ENCODE peak calls at places on chromosomes 6 and 20, in five cellular contexts. S, K, J, W and G are unnamed samples.

GRCh38 chr6:36997811-36998722 is 7.4 kb upstream of the FGD2 start:
- DNase-seq in S (no peak), K (no peak), J (no peak), W (no peak), G (no peak)

GRCh38 chr20:62063981-62064787 is 1.5 kb downstream of the TAF4 start:
- DNase-seq in S (peak), K (peak), J (peak), W (no peak), G (no peak)

GRCh38 chr6:10791673-10792072 is 44.1 kb downstream of the TMEM14B start:
- DNase-seq in S (no peak), K (no peak), J (no peak), W (no peak), G (no peak)

GRCh38 chr20:38245753-38246152 is 14.8 kb downstream of the KIAA1755 start:
- DNase-seq in S (no peak), K (no peak), J (no peak), W (no peak), G (no peak)

GRCh38 chr6:10659697-10660348 is 34.6 kb downstream of the C6orf52 start:
- DNase-seq in S (peak), K (peak), J (no peak), W (no peak), G (no peak)

GRCh38 chr20:49377326-49377725 is 99.5 kb upstream of the ZNFX1 start:
- DNase-seq in S (no peak), K (no peak), J (no peak), W (no peak), G (no peak)

GRCh38 chr6:99296261-99296660 is 53.2 kb downstream of the FAXC start:
- DNase-seq in S (no peak), K (no peak), J (no peak), W (no peak), G (no peak)

GRCh38 chr20:53660078-53660909 is 66.7 kb upstream of the ZNF217 start:
- DNase-seq in S (peak), K (peak), J (no peak), W (no peak), G (no peak)

GRCh38 chr6:12208190-12208589 is 82.0 kb upstream of the EDN1 start:
- DNase-seq in S (no peak), K (no peak), J (peak), W (peak), G (no peak)

GRCh38 chr20:44422083-44422482 is 53.6 kb upstream of the TTPAL start:
- DNase-seq in S (no peak), K (no peak), J (peak), W (no peak), G (no peak)

GRCh38 chr6:1442929-1443328 is 53.6 kb downstream of the FOXF2 start:
- DNase-seq in S (no peak), K (no peak), J (no peak), W (no peak), G (no peak)

GRCh38 chr20:50425076-50425475 is 85.1 kb upstream of the PTPN1 start:
- DNase-seq in S (no peak), K (no peak), J (no peak), W (no peak), G (no peak)

GRCh38 chr20:992801-993535 is 9.1 kb downstream of the RSPO4 start:
- DNase-seq in S (no peak), K (no peak), J (no peak), W (no peak), G (no peak)

GRCh38 chr6:56593801-56594318 is 48.8 kb downstream of the DST start:
- DNase-seq in S (no peak), K (no peak), J (no peak), W (no peak), G (no peak)

GRCh38 chr6:100050550-100050949 is 56.5 kb upstream of the MCHR2 start:
- DNase-seq in S (no peak), K (no peak), J (no peak), W (no peak), G (no peak)

GRCh38 chr20:35166242-35166830 is 5.5 kb upstream of the PROCR start:
- DNase-seq in S (no peak), K (no peak), J (no peak), W (peak), G (no peak)

GRCh38 chr20:63072231-63072791 is 65.5 kb upstream of the BHLHE23 start:
- DNase-seq in S (no peak), K (peak), J (no peak), W (peak), G (no peak)

DNA sequence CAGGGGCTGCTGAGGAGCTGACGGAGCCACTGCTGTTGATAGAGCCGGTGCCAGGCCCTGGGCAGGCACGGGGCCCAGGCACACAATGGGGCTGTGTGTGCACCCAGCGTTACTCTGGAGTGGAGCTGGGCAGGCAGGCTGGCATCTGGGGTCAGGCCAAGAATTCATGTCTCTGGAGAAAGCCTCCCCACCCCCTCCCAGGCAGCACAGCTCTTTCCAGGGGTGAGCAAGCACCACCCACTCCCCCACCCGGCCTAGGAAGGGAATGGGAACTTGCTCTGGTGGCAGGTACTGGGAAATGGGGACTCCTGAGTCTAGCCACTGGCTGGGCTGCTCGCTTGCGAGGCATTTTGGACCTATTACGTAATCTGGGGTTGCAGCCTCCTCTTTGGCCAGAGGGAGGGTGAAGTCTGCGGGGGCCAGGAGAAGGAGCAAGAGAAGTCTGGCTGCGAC is 22.7 kb downstream of the TFEB start:
- DNase-seq in S (no peak), K (no peak), J (no peak), W (peak), G (no peak)
- TF ChIP-seq CTCF in S (no peak), K (no peak), J (no peak), W (peak), G (no peak)

GRCh38 chr6:148612043-148612442 is 134.8 kb upstream of the UST start:
- DNase-seq in S (no peak), K (no peak), J (no peak), W (no peak), G (no peak)

GRCh38 chr6:148611213-148611612 is 135.6 kb upstream of the UST start:
- DNase-seq in S (no peak), K (no peak), J (peak), W (peak), G (no peak)

DNA sequence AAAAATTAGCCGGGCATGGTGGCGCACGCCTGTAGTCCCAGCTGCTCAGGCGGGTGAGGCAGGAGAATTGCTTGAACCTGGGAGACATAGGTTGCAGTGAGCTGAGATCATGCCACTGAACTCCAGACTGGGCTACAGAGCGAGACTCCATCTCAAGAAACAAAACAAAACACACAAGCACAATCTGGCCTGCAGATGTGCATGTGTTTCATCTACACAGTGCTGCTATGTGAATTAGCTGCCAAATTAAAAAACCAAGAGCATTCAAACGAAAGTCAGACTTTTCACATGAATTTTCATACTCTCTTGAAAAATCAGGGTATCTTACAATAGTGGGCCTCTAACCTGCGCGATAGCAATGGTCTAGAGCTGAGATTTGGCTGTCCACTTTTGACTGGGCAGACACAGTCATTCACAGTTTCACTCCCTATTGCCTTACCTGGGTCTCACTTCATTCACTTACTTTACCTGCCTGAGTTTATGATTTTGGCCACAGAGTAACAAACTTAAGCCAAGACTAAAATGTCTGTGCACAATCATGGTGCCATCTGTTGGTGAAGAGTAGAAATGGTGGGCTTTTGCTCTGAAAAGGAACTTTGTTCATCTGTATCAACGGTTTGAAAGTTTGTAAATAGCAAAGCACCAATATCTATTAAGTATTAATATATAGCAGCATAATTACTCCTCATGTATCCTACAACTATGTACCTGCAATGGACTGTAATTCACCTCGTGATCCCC is 138.4 kb upstream of the UST start:
- DNase-seq in S (no peak), K (no peak), J (peak), W (no peak), G (no peak)
- TF ChIP-seq CTCF in S (peak), K (no peak), J (peak), W (no peak), G (peak)

DNA sequence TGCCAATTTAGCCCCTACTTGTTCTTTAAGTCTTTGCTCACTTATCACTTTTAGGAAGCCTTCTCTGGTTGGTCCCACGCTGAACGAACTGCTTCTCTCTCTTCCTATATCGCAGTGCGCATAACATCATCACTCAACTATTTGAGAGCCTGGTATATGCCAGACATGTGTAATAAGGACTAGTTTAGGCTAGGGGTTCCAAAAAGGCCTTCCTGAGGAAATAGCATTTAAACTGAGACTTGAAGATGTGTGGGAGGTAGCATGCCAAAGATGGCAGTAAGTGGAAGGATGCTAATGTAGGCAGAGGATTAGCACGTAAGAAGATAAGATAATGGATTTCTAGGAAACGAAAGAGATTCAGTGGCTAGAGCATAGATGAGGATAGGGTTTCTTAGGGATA is 4.8 kb downstream of the CCDC28A start:
- DNase-seq in S (no peak), K (no peak), J (no peak), W (no peak), G (no peak)
- TF ChIP-seq CTCF in S (no peak), K (no peak), J (no peak), W (no peak), G (no peak)

GRCh38 chr6:157227202-157228166 is 95.8 kb downstream of the TMEM242 start:
- DNase-seq in S (no peak), K (no peak), J (no peak), W (peak), G (no peak)
- TF ChIP-seq CTCF in S (peak), K (peak), J (peak), W (peak), G (peak)

GRCh38 chr20:46324960-46325703 is 16.8 kb upstream of the CDH22 start:
- DNase-seq in S (peak), K (peak), J (no peak), W (no peak), G (no peak)
- TF ChIP-seq CTCF in S (peak), K (no peak), J (peak), W (no peak), G (peak)